ENCODE peak calls at places on chromosomes 12 and 14, in eight cellular contexts. C is activated CD4-positive, alpha-beta T cell treated with anti-CD3 and anti-CD28 coated beads, Interleukin-2, amount 50 U/mL, for 4 hours; P is left lobe of liver; R is fibroblast of gingiva; D is OCI-LY7; A is stimulated activated CD4-positive, alpha-beta T cell treated with anti-CD3 and anti-CD28 coated beads, Interleukin-2, amount 100 ng/mL, for 24 hours; B is germinal center; N is RPMI7951. G is an unnamed sample.

GRCh38 chr14:50520947-50521815 is 11.2 kb downstream of the MAP4K5 start:
- DNase-seq in N (peak), C (peak), D (no peak), B (no peak), R (peak), A (peak), P (no peak), G (no peak)

GRCh38 chr12:95224202-95225170 is 6.9 kb downstream of the VEZT start:
- DNase-seq in P (no peak), D (no peak), C (no peak), R (peak), B (no peak), A (no peak), N (peak), G (no peak)

GRCh38 chr12:71092290-71092689 is 65.5 kb downstream of the TSPAN8 start:
- DNase-seq in N (no peak), P (no peak), A (no peak), R (no peak), B (no peak), D (no peak), C (no peak), G (no peak)

GRCh38 chr12:48441122-48441521 is 31.2 kb upstream of the ANP32D start:
- DNase-seq in C (no peak), D (no peak), A (no peak), R (no peak), B (no peak), P (no peak), N (no peak), G (no peak)

GRCh38 chr14:67584931-67585330 is 15.1 kb downstream of the PIGH start:
- DNase-seq in C (no peak), B (no peak), D (no peak), A (no peak), N (no peak), R (no peak), P (no peak), G (no peak)

GRCh38 chr12:65313704-65314317 is 35.3 kb downstream of the MSRB3 start:
- DNase-seq in D (peak), P (no peak), C (no peak), N (peak), B (no peak), A (no peak), R (no peak), G (no peak)

GRCh38 chr12:115341442-115341841 is 657.5 kb upstream of the TBX3 start:
- DNase-seq in P (no peak), R (peak), C (no peak), B (no peak), N (peak), A (no peak), D (no peak), G (peak)

GRCh38 chr14:101017806-101018560 is 114.5 kb upstream of the RTL1 start:
- DNase-seq in B (no peak), R (no peak), C (no peak), P (peak), N (no peak), A (peak), D (no peak), G (peak)

GRCh38 chr12:122819209-122819805 is 15.9 kb upstream of the HIP1R start:
- DNase-seq in B (no peak), A (no peak), D (no peak), R (no peak), P (no peak), C (no peak), N (no peak), G (no peak)

GRCh38 chr12:13052414-13052813 is 8.2 kb downstream of the FAM234B start:
- DNase-seq in D (no peak), P (no peak), B (no peak), A (no peak), N (no peak), R (no peak), C (no peak), G (no peak)

GRCh38 chr14:82366803-82367202 is 833.1 kb upstream of the SEL1L start:
- DNase-seq in N (no peak), P (no peak), A (no peak), C (no peak), D (no peak), R (no peak), B (no peak), G (no peak)

G was measured in coronary artery.